ENCODE peak calls at places on chromosomes 2 and 18, in four cellular contexts. S is transverse colon, H is stomach, Z is SK-N-SH. D is an unnamed sample. For H3K4me1, the result is how much of the 10 kb centered on the place peaks cover.

GRCh38 chr2:183078163-183078466 is 432 bp upstream of the DUSP19 start:
- DNase-seq in H (no peak), S (no peak), Z (peak), D (no peak)

GRCh38 chr18:79819951-79820351 is 22.2 kb downstream of the KCNG2 start:
- DNase-seq in Z (no peak), H (no peak), S (no peak), D (no peak)

GRCh38 chr2:64283015-64283570 is 138.9 kb upstream of the PELI1 start:
- DNase-seq in H (no peak), S (no peak), Z (no peak), D (no peak)

GRCh38 chr2:160205511-160205910 is 5.4 kb upstream of the ITGB6 start:
- DNase-seq in S (peak), Z (no peak), H (peak), D (no peak)

GRCh38 chr2:43032248-43032893 is 194.0 kb downstream of the ZFP36L2 start:
- DNase-seq in Z (no peak), S (peak), H (peak), D (peak)

GRCh38 chr18:3250237-3251107 is 2.9 kb downstream of the MYL12A start:
- DNase-seq in Z (no peak), S (no peak), H (no peak), D (no peak)

GRCh38 chr2:53877556-53877955 is 17.8 kb upstream of the GPR75 start:
- DNase-seq in S (no peak), Z (no peak), H (no peak), D (no peak)

GRCh38 chr18:79583426-79583825 is 96.2 kb upstream of the CTDP1 start:
- DNase-seq in Z (no peak), S (peak), H (no peak), D (peak)

DNA sequence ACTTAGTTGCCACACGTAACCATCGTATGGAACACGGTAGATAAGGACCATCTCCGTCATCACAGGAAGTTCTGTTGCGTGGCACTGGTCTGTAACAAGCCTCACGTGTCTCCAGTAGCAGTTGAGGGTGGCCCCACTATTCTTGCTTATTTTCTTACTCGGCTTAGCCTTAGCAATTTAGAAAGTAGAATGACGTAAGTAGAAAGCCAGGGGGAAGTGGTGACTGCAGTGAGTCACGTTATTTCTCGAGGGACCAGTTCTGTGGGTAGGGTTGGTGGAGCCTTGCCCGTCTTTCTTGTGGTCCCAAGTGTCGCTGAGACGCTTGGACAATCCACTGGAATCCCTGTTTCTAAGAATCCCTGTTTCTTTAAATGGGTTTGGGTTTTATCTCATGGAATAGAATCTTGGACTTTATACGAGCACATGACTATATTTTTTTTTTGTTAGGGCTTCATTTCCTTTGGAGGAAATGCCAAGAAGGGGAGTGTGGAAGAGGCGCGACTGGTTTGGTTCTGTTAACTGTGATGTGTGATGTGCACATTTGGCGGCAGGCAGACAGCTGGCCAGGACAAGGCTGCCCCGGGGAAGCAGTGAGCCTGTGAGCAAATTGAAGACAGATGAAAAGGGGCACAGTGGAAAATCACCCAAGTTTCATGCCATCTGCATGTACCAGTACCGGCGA is 96.2 kb downstream of the CABLES1 start:
- DNase-seq in Z (peak), S (peak), H (peak), D (peak)
- TF ChIP-seq EP300 in Z (no peak), S (no peak), H (no peak), D (no peak)

DNA sequence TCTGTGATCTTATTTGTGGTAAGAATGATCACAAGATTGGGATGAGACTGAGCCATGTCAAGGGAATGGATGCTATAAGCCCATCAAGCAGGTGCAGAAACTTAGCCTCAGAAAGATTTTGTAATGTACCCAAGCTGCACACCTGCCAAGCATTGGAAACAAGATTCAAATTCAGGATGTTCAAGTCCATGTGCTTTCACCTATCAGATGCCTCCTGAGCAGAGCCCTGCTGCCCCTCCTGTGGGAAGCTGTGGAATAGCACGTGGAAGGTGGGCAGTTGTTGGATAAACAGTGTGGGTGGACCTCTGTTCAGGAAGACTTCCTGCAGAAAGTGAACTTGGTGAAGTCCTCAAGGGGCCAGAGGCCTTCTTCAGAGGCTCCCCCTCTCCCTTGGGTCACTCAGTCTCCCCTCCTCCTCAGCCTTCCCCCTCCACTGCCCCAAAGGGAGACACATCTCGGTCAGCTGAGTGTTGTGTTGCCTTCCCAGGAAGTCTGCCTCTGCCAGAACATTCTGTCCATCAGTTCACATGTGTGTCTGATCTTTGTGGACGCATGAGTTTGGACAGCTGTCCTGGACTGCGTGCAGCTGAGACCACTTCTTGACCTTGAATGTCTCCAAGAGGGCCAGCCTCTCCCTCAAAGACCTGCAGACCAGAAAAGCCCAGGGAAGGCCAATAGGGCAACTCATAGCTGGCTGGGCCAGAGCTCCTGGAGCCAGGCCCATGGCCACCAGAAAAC is 186.1 kb downstream of the INHBB start:
- DNase-seq in H (no peak), Z (no peak), S (no peak), D (no peak)
- TF ChIP-seq POLR2AphosphoS5 in H (no peak), Z (no peak), S (no peak), D (peak)

GRCh38 chr2:127155901-127156300 is 48.9 kb upstream of the BIN1 start:
- DNase-seq in S (no peak), H (no peak), Z (no peak), D (no peak)

GRCh38 chr2:127154985-127155650 is 48.2 kb upstream of the BIN1 start:
- DNase-seq in H (no peak), S (no peak), Z (no peak), D (no peak)

GRCh38 chr2:127158614-127159290 is 51.8 kb upstream of the BIN1 start:
- DNase-seq in H (peak), Z (no peak), S (no peak), D (no peak)

GRCh38 chr2:127157651-127158460 is 50.9 kb upstream of the BIN1 start:
- DNase-seq in S (no peak), H (peak), Z (peak), D (no peak)

DNA sequence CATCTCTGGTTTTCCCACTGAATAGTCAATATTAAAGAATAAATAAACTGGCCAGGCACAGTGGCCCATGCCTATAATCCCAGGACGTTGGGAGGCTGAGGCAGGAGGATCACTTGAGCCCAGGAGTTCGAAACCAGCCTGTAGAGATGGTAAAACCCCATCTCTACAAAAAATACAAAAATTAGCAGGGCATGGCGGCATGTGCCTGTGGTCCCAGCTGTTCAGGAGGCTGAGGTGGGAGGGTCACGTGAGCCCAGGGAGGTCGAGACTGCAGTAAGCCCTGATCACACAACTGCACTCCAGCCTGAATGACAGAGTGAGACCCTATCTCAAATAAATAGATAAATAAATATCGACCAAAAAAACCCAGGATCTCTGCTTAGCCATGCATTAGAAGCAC is 50.2 kb upstream of the BIN1 start:
- DNase-seq in Z (no peak), S (no peak), H (no peak), D (no peak)
- H3K4me1 ChIP-seq in Z (under half), S (under half), H (under half), D (under half)

GRCh38 chr2:227870710-227871374 is 589 bp upstream of the DAW1 start:
- DNase-seq in Z (no peak), H (no peak), S (no peak), D (no peak)

GRCh38 chr2:227872676-227873075 is 1.2 kb downstream of the DAW1 start:
- DNase-seq in H (no peak), Z (no peak), S (no peak), D (no peak)

GRCh38 chr2:227876536-227876882 is 5.1 kb downstream of the DAW1 start:
- DNase-seq in H (no peak), S (no peak), Z (no peak), D (no peak)

GRCh38 chr2:227867386-227867785 is 4.0 kb upstream of the DAW1 start:
- DNase-seq in Z (no peak), H (no peak), S (no peak), D (no peak)

GRCh38 chr2:227871375-227871788 is at the start of gene DAW1:
- DNase-seq in H (peak), Z (peak), S (peak), D (no peak)
- TF ChIP-seq EP300 in H (no peak), Z (no peak), S (no peak), D (no peak)

D was measured in suprapubic skin.